ENCODE peak calls at places on chromosomes 3 and 15, in five cellular contexts. P is T1000, T is COLO829, A is HFF-Myc, B is M059J. I is an unnamed sample.
A peak's percentile ranks its signal among the peaks of the same experiment; 100 is the strongest.

GRCh38 chr3:13161771-13162535 is 88.7 kb upstream of the IQSEC1 start:
- DNase-seq in P (no peak), T (no peak), B (no peak), A (no peak), I (no peak)

GRCh38 chr3:37499820-37500219 is 325.4 kb upstream of the LRRFIP2 start:
- DNase-seq in A (no peak), T (no peak), P (no peak), B (no peak), I (no peak)

GRCh38 chr3:65004795-65005295 is 317.0 kb upstream of the ADAMTS9 start:
- DNase-seq in A (no peak), P (no peak), B (no peak), T (no peak), I (no peak)

GRCh38 chr3:138361561-138361971 is 13.2 kb downstream of the MRAS start:
- DNase-seq in A (no peak), T (no peak), B (no peak), P (no peak), I (no peak)

GRCh38 chr15:85579957-85580694 is 199.7 kb downstream of the AKAP13 start:
- DNase-seq in B (no peak), T (no peak), P (no peak), A (no peak), I (no peak)

GRCh38 chr3:43233062-43233461 is 53.3 kb upstream of the SNRK start:
- DNase-seq in B (no peak), P (no peak), A (no peak), T (no peak), I (no peak)

GRCh38 chr3:197558000-197558399 is 2.2 kb upstream of the BDH1 start:
- DNase-seq in T (no peak), P (no peak), A (no peak), B (no peak), I (no peak)

GRCh38 chr3:173875790-173876189 is 478.2 kb downstream of the NLGN1 start:
- DNase-seq in P (no peak), B (no peak), A (no peak), T (no peak), I (no peak)

GRCh38 chr15:63553388-63553791 is 43.8 kb upstream of the FBXL22 start:
- DNase-seq in A (peak; percentile 51), B (peak; percentile 92), T (peak; percentile 53), P (no peak), I (peak; percentile 90)

GRCh38 chr15:77514635-77515421 is 94.1 kb downstream of the HMG20A start:
- DNase-seq in A (no peak), B (no peak), P (no peak), T (no peak), I (no peak)

GRCh38 chr3:10370429-10370828 is 49.5 kb upstream of the SEC13 start:
- DNase-seq in A (no peak), T (no peak), P (peak; percentile 55), B (peak; percentile 55), I (peak; percentile 65)

GRCh38 chr15:92161039-92161670 is 232.5 kb upstream of the ST8SIA2 start:
- DNase-seq in T (no peak), B (no peak), P (no peak), A (no peak), I (no peak)

GRCh38 chr3:90184861-90185260 is 1077.4 kb downstream of the EPHA3 start:
- DNase-seq in A (no peak), P (peak; percentile 30), T (peak; percentile 75), B (peak; percentile 34), I (peak; percentile 34)

GRCh38 chr15:45439521-45439931 is 61.2 kb upstream of the GATM start:
- DNase-seq in A (no peak), T (no peak), P (no peak), B (no peak), I (no peak)

GRCh38 chr15:65174491-65174890 is 10.7 kb downstream of the CLPX start:
- DNase-seq in T (no peak), P (no peak), A (no peak), B (no peak), I (no peak)

GRCh38 chr3:183324083-183324482 is 71.0 kb downstream of the B3GNT5 start:
- DNase-seq in P (no peak), A (no peak), B (peak; percentile 72), T (no peak), I (peak; percentile 53)

GRCh38 chr3:51718547-51719412 is 11.9 kb downstream of the GRM2 start:
- DNase-seq in A (no peak), B (peak; percentile 47), P (no peak), T (peak; percentile 70), I (peak; percentile 65)

GRCh38 chr15:80070840-80071239 is 11.4 kb downstream of the ZFAND6 start:
- DNase-seq in A (no peak), B (peak; percentile 18), T (no peak), P (no peak), I (peak; percentile 36)

GRCh38 chr3:16427309-16427965 is 86.1 kb downstream of the RFTN1 start:
- DNase-seq in A (peak; percentile 73), T (no peak), B (peak; percentile 76), P (peak; percentile 21), I (peak; percentile 86)

GRCh38 chr15:71145648-71146047 is 30.4 kb downstream of the THSD4 start:
- DNase-seq in A (no peak), B (no peak), T (no peak), P (no peak), I (no peak)

GRCh38 chr3:50873376-50874157 is 198.8 kb downstream of the DOCK3 start:
- DNase-seq in A (no peak), T (no peak), B (no peak), P (no peak), I (no peak)

GRCh38 chr15:33188159-33188558 is 6.4 kb downstream of the FMN1 start:
- DNase-seq in T (no peak), B (no peak), A (no peak), P (no peak), I (no peak)